ENCODE peak calls at places on chromosomes 7 and 10, in six cellular contexts. J, Y, F, C, R and K are unnamed samples.

GRCh38 chr7:30172451-30172850 is 37.7 kb downstream of the MTURN start:
- DNase-seq in J (no peak), Y (peak; percentile 95), F (no peak), C (no peak), R (no peak), K (no peak)

GRCh38 chr7:48148311-48148710 is 22.9 kb upstream of the ABCA13 start:
- DNase-seq in J (no peak), Y (peak; percentile 79), F (no peak), C (no peak), R (no peak), K (no peak)

GRCh38 chr7:75028299-75028698 is 45.3 kb downstream of the RCC1L start:
- DNase-seq in J (no peak), Y (no peak), F (no peak), C (no peak), R (no peak), K (no peak)

GRCh38 chr10:71819479-71819878 is 31.6 kb downstream of the PSAP start:
- DNase-seq in J (no peak), Y (no peak), F (no peak), C (no peak), R (no peak), K (no peak)

GRCh38 chr10:54284526-54285193 is 516.4 kb downstream of the PCDH15 start:
- DNase-seq in J (no peak), Y (peak; percentile 29), F (no peak), C (no peak), R (no peak), K (no peak)

GRCh38 chr7:30802812-30803211 is 31.6 kb downstream of the MINDY4 start:
- DNase-seq in J (no peak), Y (no peak), F (no peak), C (no peak), R (no peak), K (no peak)

GRCh38 chr7:108448777-108449576 is 7.3 kb downstream of the NRCAM start:
- DNase-seq in J (no peak), Y (no peak), F (no peak), C (no peak), R (no peak), K (no peak)

GRCh38 chr10:89129850-89130396 is 77.2 kb downstream of the CH25H start:
- DNase-seq in J (no peak), Y (peak; percentile 87), F (no peak), C (no peak), R (no peak), K (peak; percentile 91)

GRCh38 chr10:20596065-20596760 is 300.9 kb downstream of the NEBL start:
- DNase-seq in J (no peak), Y (peak; percentile 18), F (no peak), C (peak; percentile 46), R (no peak), K (peak; percentile 38)

GRCh38 chr10:116925061-116925460 is 75.8 kb downstream of the ENO4 start:
- DNase-seq in J (no peak), Y (no peak), F (no peak), C (no peak), R (no peak), K (no peak)

GRCh38 chr10:48287417-48288391 is 13.2 kb upstream of the FRMPD2 start:
- DNase-seq in J (no peak), Y (no peak), F (no peak), C (no peak), R (no peak), K (no peak)

GRCh38 chr10:659710-660141 is 29.7 kb downstream of the DIP2C start:
- DNase-seq in J (no peak), Y (peak; percentile 15), F (no peak), C (peak; percentile 81), R (no peak), K (peak; percentile 64)

GRCh38 chr7:10677668-10678232 is 295.9 kb upstream of the PHF14 start:
- DNase-seq in J (no peak), Y (no peak), F (no peak), C (no peak), R (no peak), K (no peak)

GRCh38 chr7:128406147-128406985 is 3.4 kb downstream of the IMPDH1 start:
- DNase-seq in J (no peak), Y (no peak), F (no peak), C (no peak), R (no peak), K (no peak)

GRCh38 chr7:112970771-112971170 is 115.9 kb downstream of the GPR85 start:
- DNase-seq in J (no peak), Y (no peak), F (no peak), C (no peak), R (no peak), K (no peak)

GRCh38 chr7:20153567-20153966 is 63.6 kb downstream of the MACC1 start:
- DNase-seq in J (no peak), Y (peak; percentile 2), F (no peak), C (no peak), R (no peak), K (no peak)

GRCh38 chr10:32190890-32191491 is 134.8 kb upstream of the KIF5B start:
- DNase-seq in J (peak; percentile 37), Y (peak; percentile 43), F (peak; percentile 11), C (peak; percentile 61), R (no peak), K (peak; percentile 70)

GRCh38 chr10:59580257-59580863 is 129.3 kb downstream of the SLC16A9 start:
- DNase-seq in J (no peak), Y (peak; percentile 50), F (no peak), C (peak; percentile 82), R (no peak), K (peak; percentile 81)

GRCh38 chr7:112110175-112110574 is 96.0 kb downstream of the DOCK4 start:
- DNase-seq in J (no peak), Y (no peak), F (no peak), C (no peak), R (no peak), K (no peak)

GRCh38 chr7:107384025-107384424 is 85.8 kb upstream of the GPR22 start:
- DNase-seq in J (no peak), Y (no peak), F (no peak), C (no peak), R (no peak), K (no peak)